ENCODE peak calls at places on chromosomes 7 and 10, in seven cellular contexts. One of them, this sample, is unnamed.

GRCh38 chr10:6491841-6492609 is 88.1 kb downstream of the PRKCQ start:
- DNase-seq in neural progenitor cell: no peak
- DNase-seq in PC-3: no peak
- DNase-seq in hepatocyte: no peak
- DNase-seq in HCT116: no peak
- DNase-seq in MM.1S: no peak
- DNase-seq in GM23338: no peak
- DNase-seq in this sample: no peak

GRCh38 chr10:50992972-50993766 is 81.1 kb upstream of the PRKG1 start:
- DNase-seq in MM.1S: no peak
- DNase-seq in HCT116: no peak
- DNase-seq in PC-3: peak
- DNase-seq in GM23338: no peak
- DNase-seq in hepatocyte: peak
- DNase-seq in neural progenitor cell: peak
- DNase-seq in this sample: peak

GRCh38 chr7:100208911-100209408 is 10.8 kb upstream of the PVRIG start:
- DNase-seq in MM.1S: peak
- DNase-seq in HCT116: no peak
- DNase-seq in neural progenitor cell: no peak
- DNase-seq in GM23338: peak
- DNase-seq in hepatocyte: no peak
- DNase-seq in PC-3: no peak
- DNase-seq in this sample: no peak

GRCh38 chr10:112471878-112472487 is 25.0 kb downstream of the VTI1A start:
- DNase-seq in hepatocyte: peak
- DNase-seq in HCT116: peak
- DNase-seq in neural progenitor cell: peak
- DNase-seq in MM.1S: peak
- DNase-seq in GM23338: peak
- DNase-seq in PC-3: peak
- DNase-seq in this sample: peak

GRCh38 chr7:118158766-118159165 is 25.2 kb upstream of the LSM8 start:
- DNase-seq in hepatocyte: no peak
- DNase-seq in MM.1S: no peak
- DNase-seq in neural progenitor cell: peak
- DNase-seq in HCT116: peak
- DNase-seq in GM23338: peak
- DNase-seq in PC-3: peak
- DNase-seq in this sample: no peak

GRCh38 chr7:74598558-74598957 is 59.0 kb upstream of the GTF2I start:
- DNase-seq in neural progenitor cell: no peak
- DNase-seq in hepatocyte: no peak
- DNase-seq in MM.1S: no peak
- DNase-seq in GM23338: no peak
- DNase-seq in HCT116: no peak
- DNase-seq in PC-3: peak
- DNase-seq in this sample: peak

GRCh38 chr10:13743101-13743693 is 156.4 kb downstream of the PRPF18 start:
- DNase-seq in MM.1S: peak
- DNase-seq in HCT116: no peak
- DNase-seq in neural progenitor cell: no peak
- DNase-seq in hepatocyte: no peak
- DNase-seq in GM23338: no peak
- DNase-seq in PC-3: no peak
- DNase-seq in this sample: no peak

GRCh38 chr10:58266003-58266825 is 1.5 kb downstream of the IPMK start:
- DNase-seq in PC-3: peak
- DNase-seq in MM.1S: peak
- DNase-seq in GM23338: no peak
- DNase-seq in hepatocyte: peak
- DNase-seq in neural progenitor cell: peak
- DNase-seq in HCT116: no peak
- DNase-seq in this sample: peak

GRCh38 chr7:40219917-40220316 is 85.1 kb downstream of the SUGCT start:
- DNase-seq in hepatocyte: no peak
- DNase-seq in neural progenitor cell: no peak
- DNase-seq in PC-3: peak
- DNase-seq in HCT116: no peak
- DNase-seq in MM.1S: no peak
- DNase-seq in GM23338: no peak
- DNase-seq in this sample: peak

GRCh38 chr10:126580873-126581647 is 89.4 kb downstream of the C10orf90 start:
- DNase-seq in hepatocyte: no peak
- DNase-seq in MM.1S: no peak
- DNase-seq in neural progenitor cell: no peak
- DNase-seq in GM23338: no peak
- DNase-seq in PC-3: peak
- DNase-seq in HCT116: no peak
- DNase-seq in this sample: no peak

GRCh38 chr10:71260622-71261325 is 48.4 kb downstream of the UNC5B start:
- DNase-seq in PC-3: no peak
- DNase-seq in GM23338: peak
- DNase-seq in hepatocyte: peak
- DNase-seq in HCT116: peak
- DNase-seq in MM.1S: no peak
- DNase-seq in neural progenitor cell: peak
- DNase-seq in this sample: peak

GRCh38 chr7:123397746-123398145 is 136.6 kb downstream of the IQUB start:
- DNase-seq in PC-3: no peak
- DNase-seq in hepatocyte: no peak
- DNase-seq in GM23338: no peak
- DNase-seq in MM.1S: no peak
- DNase-seq in HCT116: no peak
- DNase-seq in neural progenitor cell: no peak
- DNase-seq in this sample: no peak

GRCh38 chr10:47192273-47192672 is 107.7 kb upstream of the GDF10 start:
- DNase-seq in MM.1S: no peak
- DNase-seq in hepatocyte: no peak
- DNase-seq in GM23338: no peak
- DNase-seq in neural progenitor cell: no peak
- DNase-seq in PC-3: no peak
- DNase-seq in HCT116: no peak
- DNase-seq in this sample: no peak

GRCh38 chr10:80132299-80133139 is at the start of gene PLAC9:
- DNase-seq in PC-3: peak
- DNase-seq in HCT116: no peak
- DNase-seq in MM.1S: no peak
- DNase-seq in GM23338: peak
- DNase-seq in neural progenitor cell: peak
- DNase-seq in hepatocyte: peak
- DNase-seq in this sample: peak

GRCh38 chr7:22137026-22137425 is 191.3 kb upstream of the CDCA7L start:
- DNase-seq in HCT116: no peak
- DNase-seq in GM23338: no peak
- DNase-seq in neural progenitor cell: no peak
- DNase-seq in hepatocyte: no peak
- DNase-seq in PC-3: no peak
- DNase-seq in MM.1S: no peak
- DNase-seq in this sample: peak
- H3K27ac ChIP-seq in HCT116: no peak
- H3K27ac ChIP-seq in GM23338: no peak
- H3K27ac ChIP-seq in neural progenitor cell: no peak
- H3K27ac ChIP-seq in hepatocyte: no peak
- H3K27ac ChIP-seq in PC-3: no peak
- H3K27ac ChIP-seq in MM.1S: no peak
- H3K27ac ChIP-seq in this sample: peak

DNA sequence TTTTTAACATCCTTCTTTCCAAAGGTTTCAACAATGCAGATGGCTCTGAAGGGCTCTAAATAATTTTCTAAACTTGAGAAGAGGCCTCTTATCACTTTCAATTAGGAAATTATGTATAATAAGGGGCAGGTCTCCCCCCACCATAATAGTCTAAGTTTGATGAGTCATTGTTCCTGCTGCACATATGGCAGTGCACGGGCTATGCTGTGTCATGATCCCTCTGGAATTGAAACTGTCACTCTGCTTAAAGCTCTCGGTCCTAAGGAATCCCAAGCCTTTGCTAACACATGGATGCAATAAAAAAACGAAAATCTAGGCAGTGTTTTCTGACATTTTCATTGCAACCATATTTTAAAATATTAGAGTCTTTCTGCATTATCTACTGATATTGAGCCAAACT is 291.1 kb upstream of the FZD1 start:
- DNase-seq in HCT116: no peak
- DNase-seq in PC-3: no peak
- DNase-seq in MM.1S: no peak
- DNase-seq in hepatocyte: no peak
- DNase-seq in neural progenitor cell: no peak
- DNase-seq in GM23338: no peak
- DNase-seq in this sample: peak
- TF ChIP-seq EZH2phosphoT487 in HCT116: no peak
- TF ChIP-seq EZH2phosphoT487 in PC-3: no peak
- TF ChIP-seq EZH2phosphoT487 in MM.1S: no peak
- TF ChIP-seq EZH2phosphoT487 in hepatocyte: no peak
- TF ChIP-seq EZH2phosphoT487 in neural progenitor cell: no peak
- TF ChIP-seq EZH2phosphoT487 in GM23338: no peak
- TF ChIP-seq EZH2phosphoT487 in this sample: no peak

DNA sequence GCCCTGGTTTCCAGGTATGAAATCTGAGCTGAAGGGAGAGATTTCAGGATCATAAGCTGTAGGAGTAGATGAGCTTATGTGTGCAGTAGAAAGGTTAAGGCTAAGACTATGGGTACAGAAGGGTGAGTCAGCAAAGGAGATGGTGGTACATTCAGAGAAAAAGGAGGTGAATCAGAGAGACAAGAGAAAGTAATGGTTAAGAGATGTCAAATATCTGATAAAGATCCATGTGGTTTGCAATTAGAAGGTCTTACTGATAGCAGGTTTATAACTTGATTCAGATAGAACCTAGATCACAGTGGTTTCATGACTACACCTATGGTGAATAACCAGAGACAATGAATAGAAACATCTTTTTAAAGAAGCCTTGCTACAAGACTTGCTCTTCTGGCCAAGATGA is 4.5 kb upstream of the NPY start:
- DNase-seq in HCT116: no peak
- DNase-seq in GM23338: no peak
- DNase-seq in hepatocyte: no peak
- DNase-seq in PC-3: no peak
- DNase-seq in neural progenitor cell: no peak
- DNase-seq in MM.1S: no peak
- DNase-seq in this sample: no peak
- TF ChIP-seq EZH2 in HCT116: no peak
- TF ChIP-seq EZH2 in GM23338: no peak
- TF ChIP-seq EZH2 in hepatocyte: no peak
- TF ChIP-seq EZH2 in PC-3: no peak
- TF ChIP-seq EZH2 in neural progenitor cell: no peak
- TF ChIP-seq EZH2 in MM.1S: no peak
- TF ChIP-seq EZH2 in this sample: no peak

GRCh38 chr7:116025098-116025809 is 5.3 kb downstream of the TFEC start:
- DNase-seq in hepatocyte: peak
- DNase-seq in neural progenitor cell: no peak
- DNase-seq in PC-3: no peak
- DNase-seq in HCT116: no peak
- DNase-seq in GM23338: no peak
- DNase-seq in MM.1S: no peak
- DNase-seq in this sample: peak
- H3K27ac ChIP-seq in hepatocyte: peak
- H3K27ac ChIP-seq in neural progenitor cell: no peak
- H3K27ac ChIP-seq in PC-3: no peak
- H3K27ac ChIP-seq in HCT116: no peak
- H3K27ac ChIP-seq in GM23338: no peak
- H3K27ac ChIP-seq in MM.1S: no peak
- H3K27ac ChIP-seq in this sample: no peak

GRCh38 chr7:47217086-47217485 is 364.8 kb downstream of the TNS3 start:
- DNase-seq in HCT116: no peak
- DNase-seq in MM.1S: no peak
- DNase-seq in neural progenitor cell: no peak
- DNase-seq in PC-3: no peak
- DNase-seq in GM23338: no peak
- DNase-seq in hepatocyte: no peak
- DNase-seq in this sample: no peak
- TF ChIP-seq EZH2phosphoT487 in HCT116: no peak
- TF ChIP-seq EZH2phosphoT487 in MM.1S: no peak
- TF ChIP-seq EZH2phosphoT487 in neural progenitor cell: no peak
- TF ChIP-seq EZH2phosphoT487 in PC-3: no peak
- TF ChIP-seq EZH2phosphoT487 in GM23338: no peak
- TF ChIP-seq EZH2phosphoT487 in hepatocyte: no peak
- TF ChIP-seq EZH2phosphoT487 in this sample: no peak

DNA sequence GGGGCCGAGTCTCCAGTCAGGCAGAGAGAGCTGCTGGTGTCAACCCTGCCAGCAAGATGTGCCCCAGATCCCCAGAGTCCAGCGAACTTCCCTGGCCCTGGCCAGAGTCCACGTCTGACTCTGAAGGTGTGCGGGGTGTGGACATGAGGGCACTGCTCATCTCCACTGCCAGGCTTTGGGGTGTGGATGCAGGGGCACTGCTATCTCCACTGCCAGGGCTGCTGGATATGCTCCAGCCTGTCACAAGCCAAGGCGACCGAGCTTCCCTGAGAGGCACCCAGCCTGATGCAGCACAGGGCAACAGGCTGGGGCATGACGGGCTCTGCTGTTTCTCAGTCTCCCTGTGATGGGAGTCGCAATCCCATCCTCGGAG is 596.8 kb downstream of the PTPRN2 start:
- DNase-seq in neural progenitor cell: no peak
- DNase-seq in hepatocyte: no peak
- DNase-seq in PC-3: no peak
- DNase-seq in GM23338: no peak
- DNase-seq in MM.1S: no peak
- DNase-seq in HCT116: no peak
- DNase-seq in this sample: no peak
- TF ChIP-seq EZH2 in neural progenitor cell: no peak
- TF ChIP-seq EZH2 in hepatocyte: no peak
- TF ChIP-seq EZH2 in PC-3: no peak
- TF ChIP-seq EZH2 in GM23338: no peak
- TF ChIP-seq EZH2 in MM.1S: no peak
- TF ChIP-seq EZH2 in HCT116: no peak
- TF ChIP-seq EZH2 in this sample: no peak

GRCh38 chr10:123014772-123015171 is 6.0 kb downstream of the ACADSB start:
- DNase-seq in MM.1S: no peak
- DNase-seq in HCT116: no peak
- DNase-seq in neural progenitor cell: no peak
- DNase-seq in hepatocyte: no peak
- DNase-seq in GM23338: no peak
- DNase-seq in PC-3: no peak
- DNase-seq in this sample: no peak
- H3K27ac ChIP-seq in MM.1S: no peak
- H3K27ac ChIP-seq in HCT116: no peak
- H3K27ac ChIP-seq in neural progenitor cell: no peak
- H3K27ac ChIP-seq in hepatocyte: no peak
- H3K27ac ChIP-seq in GM23338: no peak
- H3K27ac ChIP-seq in PC-3: no peak
- H3K27ac ChIP-seq in this sample: no peak

GRCh38 chr7:122269241-122269640 is 35.3 kb downstream of the FEZF1 start:
- DNase-seq in HCT116: no peak
- DNase-seq in neural progenitor cell: no peak
- DNase-seq in PC-3: no peak
- DNase-seq in MM.1S: no peak
- DNase-seq in hepatocyte: no peak
- DNase-seq in GM23338: peak
- DNase-seq in this sample: no peak

GRCh38 chr7:122268101-122268500 is 36.4 kb downstream of the FEZF1 start:
- DNase-seq in HCT116: no peak
- DNase-seq in neural progenitor cell: no peak
- DNase-seq in MM.1S: no peak
- DNase-seq in PC-3: no peak
- DNase-seq in GM23338: no peak
- DNase-seq in hepatocyte: no peak
- DNase-seq in this sample: no peak

GRCh38 chr7:122273117-122273516 is 31.4 kb downstream of the FEZF1 start:
- DNase-seq in PC-3: no peak
- DNase-seq in hepatocyte: no peak
- DNase-seq in HCT116: no peak
- DNase-seq in GM23338: no peak
- DNase-seq in MM.1S: peak
- DNase-seq in neural progenitor cell: no peak
- DNase-seq in this sample: no peak
- TF ChIP-seq EZH2phosphoT487 in PC-3: no peak
- TF ChIP-seq EZH2phosphoT487 in hepatocyte: no peak
- TF ChIP-seq EZH2phosphoT487 in HCT116: no peak
- TF ChIP-seq EZH2phosphoT487 in GM23338: no peak
- TF ChIP-seq EZH2phosphoT487 in MM.1S: no peak
- TF ChIP-seq EZH2phosphoT487 in neural progenitor cell: no peak
- TF ChIP-seq EZH2phosphoT487 in this sample: no peak